ENCODE peak calls at places on chromosome 5, in seven cellular contexts. One of them, this sample, is unnamed.

GRCh38 chr5:36897616-36898015 is 21.0 kb downstream of the NIPBL start:
- DNase-seq in Peyer's patch: no peak
- DNase-seq in ovary: no peak
- DNase-seq in sigmoid colon: no peak
- DNase-seq in HFF-Myc: no peak
- DNase-seq in choroid plexus epithelial cell: peak
- DNase-seq in CD8-positive, alpha-beta T cell: no peak
- DNase-seq in this sample: peak

GRCh38 chr5:147636585-147636984 is 126.7 kb upstream of the DPYSL3 start:
- DNase-seq in CD8-positive, alpha-beta T cell: no peak
- DNase-seq in HFF-Myc: no peak
- DNase-seq in Peyer's patch: no peak
- DNase-seq in sigmoid colon: no peak
- DNase-seq in ovary: no peak
- DNase-seq in choroid plexus epithelial cell: no peak
- DNase-seq in this sample: no peak

GRCh38 chr5:98455660-98456059 is 317.8 kb upstream of the RGMB start:
- DNase-seq in choroid plexus epithelial cell: peak
- DNase-seq in CD8-positive, alpha-beta T cell: no peak
- DNase-seq in Peyer's patch: no peak
- DNase-seq in sigmoid colon: no peak
- DNase-seq in ovary: no peak
- DNase-seq in HFF-Myc: peak
- DNase-seq in this sample: peak

GRCh38 chr5:142152383-142152730 is 43.8 kb downstream of the NDFIP1 start:
- DNase-seq in Peyer's patch: no peak
- DNase-seq in ovary: no peak
- DNase-seq in CD8-positive, alpha-beta T cell: no peak
- DNase-seq in sigmoid colon: no peak
- DNase-seq in HFF-Myc: no peak
- DNase-seq in choroid plexus epithelial cell: peak
- DNase-seq in this sample: no peak

GRCh38 chr5:15476977-15477376 is 23.0 kb upstream of the FBXL7 start:
- DNase-seq in Peyer's patch: no peak
- DNase-seq in choroid plexus epithelial cell: no peak
- DNase-seq in CD8-positive, alpha-beta T cell: no peak
- DNase-seq in ovary: no peak
- DNase-seq in sigmoid colon: no peak
- DNase-seq in HFF-Myc: no peak
- DNase-seq in this sample: no peak

GRCh38 chr5:35919191-35919590 is 19.2 kb downstream of the CAPSL start:
- DNase-seq in sigmoid colon: no peak
- DNase-seq in Peyer's patch: no peak
- DNase-seq in ovary: no peak
- DNase-seq in HFF-Myc: peak
- DNase-seq in choroid plexus epithelial cell: peak
- DNase-seq in CD8-positive, alpha-beta T cell: no peak
- DNase-seq in this sample: peak

GRCh38 chr5:5273398-5273797 is 133.3 kb downstream of the ADAMTS16 start:
- DNase-seq in HFF-Myc: no peak
- DNase-seq in CD8-positive, alpha-beta T cell: no peak
- DNase-seq in sigmoid colon: no peak
- DNase-seq in choroid plexus epithelial cell: no peak
- DNase-seq in ovary: no peak
- DNase-seq in Peyer's patch: no peak
- DNase-seq in this sample: no peak

GRCh38 chr5:15645376-15645775 is 145.4 kb downstream of the FBXL7 start:
- DNase-seq in ovary: no peak
- DNase-seq in CD8-positive, alpha-beta T cell: no peak
- DNase-seq in sigmoid colon: no peak
- DNase-seq in HFF-Myc: peak
- DNase-seq in Peyer's patch: no peak
- DNase-seq in choroid plexus epithelial cell: peak
- DNase-seq in this sample: peak

GRCh38 chr5:157378509-157378908 is 81.5 kb upstream of the NIPAL4 start:
- DNase-seq in Peyer's patch: no peak
- DNase-seq in HFF-Myc: no peak
- DNase-seq in choroid plexus epithelial cell: no peak
- DNase-seq in sigmoid colon: no peak
- DNase-seq in ovary: no peak
- DNase-seq in CD8-positive, alpha-beta T cell: no peak
- DNase-seq in this sample: no peak

GRCh38 chr5:134554319-134555222 is 29.1 kb downstream of the JADE2 start:
- DNase-seq in ovary: peak
- DNase-seq in CD8-positive, alpha-beta T cell: no peak
- DNase-seq in HFF-Myc: peak
- DNase-seq in Peyer's patch: no peak
- DNase-seq in choroid plexus epithelial cell: peak
- DNase-seq in sigmoid colon: peak
- DNase-seq in this sample: peak

GRCh38 chr5:157862183-157862851 is 3.4 kb upstream of the CLINT1 start:
- DNase-seq in Peyer's patch: no peak
- DNase-seq in ovary: no peak
- DNase-seq in HFF-Myc: no peak
- DNase-seq in CD8-positive, alpha-beta T cell: no peak
- DNase-seq in sigmoid colon: no peak
- DNase-seq in choroid plexus epithelial cell: no peak
- DNase-seq in this sample: no peak

GRCh38 chr5:2020730-2021129 is 138.0 kb upstream of the IRX4 start:
- DNase-seq in choroid plexus epithelial cell: no peak
- DNase-seq in ovary: no peak
- DNase-seq in sigmoid colon: no peak
- DNase-seq in HFF-Myc: no peak
- DNase-seq in Peyer's patch: no peak
- DNase-seq in CD8-positive, alpha-beta T cell: no peak
- DNase-seq in this sample: no peak

GRCh38 chr5:121218086-121218485 is 633.6 kb upstream of the FTMT start:
- DNase-seq in CD8-positive, alpha-beta T cell: no peak
- DNase-seq in Peyer's patch: no peak
- DNase-seq in sigmoid colon: no peak
- DNase-seq in ovary: no peak
- DNase-seq in HFF-Myc: no peak
- DNase-seq in choroid plexus epithelial cell: no peak
- DNase-seq in this sample: no peak

GRCh38 chr5:2281446-2281845 is 398.7 kb upstream of the IRX4 start:
- DNase-seq in ovary: no peak
- DNase-seq in choroid plexus epithelial cell: no peak
- DNase-seq in Peyer's patch: no peak
- DNase-seq in CD8-positive, alpha-beta T cell: no peak
- DNase-seq in HFF-Myc: no peak
- DNase-seq in sigmoid colon: peak
- DNase-seq in this sample: no peak

GRCh38 chr5:153654892-153655520 is 164.5 kb downstream of the GRIA1 start:
- DNase-seq in Peyer's patch: no peak
- DNase-seq in CD8-positive, alpha-beta T cell: no peak
- DNase-seq in choroid plexus epithelial cell: no peak
- DNase-seq in sigmoid colon: no peak
- DNase-seq in HFF-Myc: no peak
- DNase-seq in ovary: no peak
- DNase-seq in this sample: no peak

GRCh38 chr5:67153292-67153691 is 43.3 kb downstream of the CD180 start:
- DNase-seq in HFF-Myc: no peak
- DNase-seq in sigmoid colon: no peak
- DNase-seq in CD8-positive, alpha-beta T cell: no peak
- DNase-seq in Peyer's patch: no peak
- DNase-seq in choroid plexus epithelial cell: no peak
- DNase-seq in ovary: no peak
- DNase-seq in this sample: no peak

GRCh38 chr5:68285075-68285827 is 69.7 kb downstream of the PIK3R1 start:
- DNase-seq in sigmoid colon: no peak
- DNase-seq in HFF-Myc: no peak
- DNase-seq in choroid plexus epithelial cell: no peak
- DNase-seq in ovary: no peak
- DNase-seq in CD8-positive, alpha-beta T cell: no peak
- DNase-seq in Peyer's patch: no peak
- DNase-seq in this sample: no peak

GRCh38 chr5:5585751-5586341 is 163.4 kb downstream of the ICE1 start:
- DNase-seq in sigmoid colon: no peak
- DNase-seq in ovary: no peak
- DNase-seq in Peyer's patch: no peak
- DNase-seq in CD8-positive, alpha-beta T cell: no peak
- DNase-seq in choroid plexus epithelial cell: peak
- DNase-seq in HFF-Myc: no peak
- DNase-seq in this sample: no peak

GRCh38 chr5:168334161-168335094 is 43.0 kb downstream of the WWC1 start:
- DNase-seq in sigmoid colon: peak
- DNase-seq in Peyer's patch: no peak
- DNase-seq in choroid plexus epithelial cell: peak
- DNase-seq in HFF-Myc: no peak
- DNase-seq in ovary: peak
- DNase-seq in CD8-positive, alpha-beta T cell: no peak
- DNase-seq in this sample: no peak

GRCh38 chr5:72108200-72109050 is 1.1 kb downstream of the MAP1B start:
- DNase-seq in ovary: peak
- DNase-seq in CD8-positive, alpha-beta T cell: no peak
- DNase-seq in HFF-Myc: no peak
- DNase-seq in Peyer's patch: no peak
- DNase-seq in sigmoid colon: peak
- DNase-seq in choroid plexus epithelial cell: peak
- DNase-seq in this sample: peak

GRCh38 chr5:42949348-42950090 is 90.6 kb downstream of the ANXA2R start:
- DNase-seq in sigmoid colon: peak
- DNase-seq in choroid plexus epithelial cell: peak
- DNase-seq in ovary: no peak
- DNase-seq in Peyer's patch: no peak
- DNase-seq in CD8-positive, alpha-beta T cell: peak
- DNase-seq in HFF-Myc: peak
- DNase-seq in this sample: peak

GRCh38 chr5:73218552-73219171 is 45.7 kb downstream of the TMEM174 start:
- DNase-seq in HFF-Myc: no peak
- DNase-seq in sigmoid colon: no peak
- DNase-seq in ovary: no peak
- DNase-seq in Peyer's patch: no peak
- DNase-seq in CD8-positive, alpha-beta T cell: no peak
- DNase-seq in choroid plexus epithelial cell: peak
- DNase-seq in this sample: peak

GRCh38 chr5:73215891-73216610 is 43.1 kb downstream of the TMEM174 start:
- DNase-seq in CD8-positive, alpha-beta T cell: peak
- DNase-seq in HFF-Myc: peak
- DNase-seq in ovary: peak
- DNase-seq in choroid plexus epithelial cell: peak
- DNase-seq in sigmoid colon: peak
- DNase-seq in Peyer's patch: peak
- DNase-seq in this sample: peak

GRCh38 chr5:73213566-73213998 is 40.6 kb downstream of the TMEM174 start:
- DNase-seq in HFF-Myc: peak
- DNase-seq in Peyer's patch: no peak
- DNase-seq in sigmoid colon: no peak
- DNase-seq in ovary: no peak
- DNase-seq in CD8-positive, alpha-beta T cell: no peak
- DNase-seq in choroid plexus epithelial cell: peak
- DNase-seq in this sample: no peak

GRCh38 chr5:73215525-73215890 is 42.5 kb downstream of the TMEM174 start:
- DNase-seq in ovary: no peak
- DNase-seq in Peyer's patch: no peak
- DNase-seq in CD8-positive, alpha-beta T cell: no peak
- DNase-seq in HFF-Myc: no peak
- DNase-seq in choroid plexus epithelial cell: no peak
- DNase-seq in sigmoid colon: no peak
- DNase-seq in this sample: no peak

GRCh38 chr5:73214921-73215490 is 42.0 kb downstream of the TMEM174 start:
- DNase-seq in sigmoid colon: no peak
- DNase-seq in choroid plexus epithelial cell: no peak
- DNase-seq in Peyer's patch: no peak
- DNase-seq in ovary: no peak
- DNase-seq in HFF-Myc: no peak
- DNase-seq in CD8-positive, alpha-beta T cell: no peak
- DNase-seq in this sample: no peak
- H3K4me3 ChIP-seq in sigmoid colon: no peak
- H3K4me3 ChIP-seq in choroid plexus epithelial cell: no peak
- H3K4me3 ChIP-seq in Peyer's patch: no peak
- H3K4me3 ChIP-seq in ovary: no peak
- H3K4me3 ChIP-seq in HFF-Myc: no peak
- H3K4me3 ChIP-seq in CD8-positive, alpha-beta T cell: no peak
- H3K4me3 ChIP-seq in this sample: no peak

GRCh38 chr5:40988761-40989510 is 79.6 kb downstream of the C7 start:
- DNase-seq in Peyer's patch: no peak
- DNase-seq in sigmoid colon: no peak
- DNase-seq in HFF-Myc: no peak
- DNase-seq in CD8-positive, alpha-beta T cell: no peak
- DNase-seq in ovary: no peak
- DNase-seq in choroid plexus epithelial cell: peak
- DNase-seq in this sample: peak
- H3K4me3 ChIP-seq in Peyer's patch: no peak
- H3K4me3 ChIP-seq in sigmoid colon: no peak
- H3K4me3 ChIP-seq in HFF-Myc: no peak
- H3K4me3 ChIP-seq in CD8-positive, alpha-beta T cell: no peak
- H3K4me3 ChIP-seq in ovary: no peak
- H3K4me3 ChIP-seq in choroid plexus epithelial cell: no peak
- H3K4me3 ChIP-seq in this sample: no peak

GRCh38 chr5:88823201-88823600 is 59.8 kb downstream of the MEF2C start:
- DNase-seq in HFF-Myc: no peak
- DNase-seq in Peyer's patch: no peak
- DNase-seq in ovary: no peak
- DNase-seq in CD8-positive, alpha-beta T cell: no peak
- DNase-seq in choroid plexus epithelial cell: no peak
- DNase-seq in sigmoid colon: no peak
- DNase-seq in this sample: no peak

GRCh38 chr5:88821161-88821560 is 61.8 kb downstream of the MEF2C start:
- DNase-seq in choroid plexus epithelial cell: no peak
- DNase-seq in HFF-Myc: no peak
- DNase-seq in sigmoid colon: no peak
- DNase-seq in ovary: no peak
- DNase-seq in Peyer's patch: no peak
- DNase-seq in CD8-positive, alpha-beta T cell: no peak
- DNase-seq in this sample: no peak

GRCh38 chr5:88818296-88818695 is 64.7 kb downstream of the MEF2C start:
- DNase-seq in sigmoid colon: no peak
- DNase-seq in HFF-Myc: no peak
- DNase-seq in CD8-positive, alpha-beta T cell: no peak
- DNase-seq in choroid plexus epithelial cell: no peak
- DNase-seq in Peyer's patch: no peak
- DNase-seq in ovary: no peak
- DNase-seq in this sample: no peak

GRCh38 chr5:88819332-88819999 is 63.5 kb downstream of the MEF2C start:
- DNase-seq in HFF-Myc: no peak
- DNase-seq in ovary: no peak
- DNase-seq in choroid plexus epithelial cell: no peak
- DNase-seq in Peyer's patch: no peak
- DNase-seq in sigmoid colon: no peak
- DNase-seq in CD8-positive, alpha-beta T cell: no peak
- DNase-seq in this sample: peak

GRCh38 chr5:88820581-88820980 is 62.4 kb downstream of the MEF2C start:
- DNase-seq in choroid plexus epithelial cell: no peak
- DNase-seq in HFF-Myc: no peak
- DNase-seq in CD8-positive, alpha-beta T cell: no peak
- DNase-seq in Peyer's patch: no peak
- DNase-seq in sigmoid colon: no peak
- DNase-seq in ovary: no peak
- DNase-seq in this sample: no peak
- H3K4me3 ChIP-seq in choroid plexus epithelial cell: no peak
- H3K4me3 ChIP-seq in HFF-Myc: no peak
- H3K4me3 ChIP-seq in CD8-positive, alpha-beta T cell: no peak
- H3K4me3 ChIP-seq in Peyer's patch: no peak
- H3K4me3 ChIP-seq in sigmoid colon: no peak
- H3K4me3 ChIP-seq in ovary: no peak
- H3K4me3 ChIP-seq in this sample: no peak

DNA sequence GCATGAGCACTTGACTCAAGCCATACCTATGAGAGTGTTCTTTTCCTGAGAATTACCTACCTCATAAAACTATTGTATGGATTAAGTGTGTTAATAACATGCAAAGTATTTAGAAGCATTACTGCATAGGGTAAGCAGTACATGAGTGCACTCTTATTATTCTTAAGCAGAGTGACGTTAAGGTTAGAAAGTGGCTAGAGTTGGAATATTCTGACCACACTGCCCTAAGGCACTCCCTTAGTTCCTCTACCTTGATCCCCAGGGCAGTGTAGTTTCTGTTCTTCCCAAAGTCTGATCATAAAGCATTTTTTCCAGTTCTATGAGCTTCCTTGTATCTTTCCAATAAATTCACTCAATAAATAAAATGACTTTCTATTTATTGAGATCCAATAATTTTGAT is 189.2 kb downstream of the PCSK1 start:
- DNase-seq in sigmoid colon: no peak
- DNase-seq in ovary: no peak
- DNase-seq in choroid plexus epithelial cell: no peak
- DNase-seq in HFF-Myc: no peak
- DNase-seq in Peyer's patch: no peak
- DNase-seq in CD8-positive, alpha-beta T cell: no peak
- DNase-seq in this sample: no peak
- H3K4me3 ChIP-seq in sigmoid colon: no peak
- H3K4me3 ChIP-seq in ovary: no peak
- H3K4me3 ChIP-seq in choroid plexus epithelial cell: no peak
- H3K4me3 ChIP-seq in HFF-Myc: no peak
- H3K4me3 ChIP-seq in Peyer's patch: no peak
- H3K4me3 ChIP-seq in CD8-positive, alpha-beta T cell: no peak
- H3K4me3 ChIP-seq in this sample: no peak